ENCODE peak calls at places on chromosome 17, in eight cellular contexts. J is cardiac fibroblast, W is dorsolateral prefrontal cortex, P is OCI-LY7, Y is omental fat pad, M is aorta, S is GM12865, E is dermis microvascular lymphatic vessel endothelial cell. R is an unnamed sample.

GRCh38 chr17:60905709-60906108 is 228.1 kb downstream of the BCAS3 start:
- DNase-seq in J (no peak), P (no peak), E (no peak), Y (no peak), S (no peak), M (no peak), W (no peak), R (no peak)

GRCh38 chr17:21174719-21175118 is 39.2 kb downstream of the TMEM11 start:
- DNase-seq in W (no peak), S (no peak), P (no peak), E (peak), Y (no peak), M (no peak), J (peak), R (no peak)

GRCh38 chr17:28030386-28030785 is 12.1 kb upstream of the NLK start:
- DNase-seq in W (no peak), M (no peak), J (no peak), P (no peak), S (no peak), Y (no peak), E (no peak), R (no peak)

GRCh38 chr17:62860962-62861873 is 53.1 kb upstream of the MARCHF10 start:
- DNase-seq in S (no peak), J (peak), W (no peak), M (no peak), Y (no peak), E (peak), P (no peak), R (no peak)

GRCh38 chr17:9212376-9213310 is 191.3 kb downstream of the NTN1 start:
- DNase-seq in W (no peak), P (no peak), J (no peak), S (no peak), Y (no peak), E (no peak), M (no peak), R (peak)

GRCh38 chr17:42562845-42563509 is 1.0 kb downstream of the COASY start:
- DNase-seq in P (peak), M (no peak), J (peak), S (peak), Y (no peak), W (no peak), E (no peak), R (no peak)

GRCh38 chr17:75542184-75542583 is 16.7 kb downstream of the LLGL2 start:
- DNase-seq in M (no peak), W (no peak), J (no peak), E (no peak), P (no peak), S (no peak), Y (no peak), R (no peak)

GRCh38 chr17:45172541-45173286 is 11.0 kb downstream of the HEXIM2 start:
- DNase-seq in Y (no peak), P (peak), S (peak), M (peak), W (peak), J (peak), E (no peak), R (peak)

GRCh38 chr17:28426081-28426519 is 20.1 kb upstream of the SLC46A1 start:
- DNase-seq in E (no peak), Y (no peak), W (no peak), J (peak), M (no peak), P (no peak), S (peak), R (no peak)

GRCh38 chr17:57906910-57907309 is 48.3 kb downstream of the CUEDC1 start:
- DNase-seq in S (peak), E (no peak), P (no peak), M (no peak), J (no peak), W (peak), Y (no peak), R (no peak)

GRCh38 chr17:69523252-69523861 is 108.9 kb downstream of the MAP2K6 start:
- DNase-seq in W (no peak), Y (no peak), S (peak), M (no peak), E (peak), J (peak), P (peak), R (no peak)

R was measured in chondrocyte.